ENCODE peak calls at places on chromosome X, in five cellular contexts. Q, W, X, C and K are unnamed samples.

GRCh38 chrX:120452131-120452530 is 17.0 kb downstream of the LAMP2 start:
- DNase-seq in Q (no peak), W (peak; percentile 46), X (peak; percentile 25), C (peak; percentile 54), K (peak; percentile 45)

GRCh38 chrX:47078129-47079043 is at the start of gene RGN:
- DNase-seq in Q (peak; percentile 44), W (no peak), X (no peak), C (no peak), K (peak; percentile 13)

GRCh38 chrX:55702611-55703010 is 14.9 kb upstream of the RRAGB start:
- DNase-seq in Q (no peak), W (no peak), X (no peak), C (no peak), K (no peak)

GRCh38 chrX:152899111-152899873 is 1.4 kb downstream of the ZNF185 start:
- DNase-seq in Q (no peak), W (no peak), X (no peak), C (no peak), K (no peak)

GRCh38 chrX:40402771-40403533 is 177.8 kb upstream of the ATP6AP2 start:
- DNase-seq in Q (no peak), W (peak; percentile 23), X (peak; percentile 49), C (no peak), K (peak; percentile 57)

GRCh38 chrX:130575831-130576404 is 174.1 kb downstream of the RBMX2 start:
- DNase-seq in Q (no peak), W (peak; percentile 47), X (peak; percentile 43), C (peak; percentile 51), K (peak; percentile 36)

GRCh38 chrX:145687707-145688106 is 129.9 kb upstream of the SLITRK2 start:
- DNase-seq in Q (no peak), W (no peak), X (no peak), C (no peak), K (no peak)

GRCh38 chrX:109472939-109473713 is 8.8 kb downstream of the GUCY2F start:
- DNase-seq in Q (no peak), W (peak; percentile 1), X (peak; percentile 28), C (peak; percentile 65), K (peak; percentile 5)

GRCh38 chrX:17414839-17415238 is 39.8 kb downstream of the NHS start:
- DNase-seq in Q (no peak), W (no peak), X (no peak), C (no peak), K (no peak)

GRCh38 chrX:39729834-39730670 is 367.7 kb downstream of the BCOR start:
- DNase-seq in Q (no peak), W (no peak), X (no peak), C (no peak), K (no peak)

GRCh38 chrX:113741744-113742143 is 842.1 kb upstream of the HTR2C start:
- DNase-seq in Q (no peak), W (peak; percentile 45), X (peak; percentile 13), C (peak; percentile 13), K (peak; percentile 48)